ENCODE peak calls at places on chromosomes 13 and 19, in six cellular contexts. N, W, J, L, O and D are unnamed samples.

GRCh38 chr13:48731957-48732569 is 78.3 kb downstream of the CYSLTR2 start:
- DNase-seq in N (no peak), W (peak), J (peak), L (peak), O (peak), D (no peak)

GRCh38 chr13:35693142-35693784 is 216.8 kb upstream of the MAB21L1 start:
- DNase-seq in N (peak), W (no peak), J (no peak), L (no peak), O (no peak), D (no peak)

GRCh38 chr13:30004204-30004603 is 153.8 kb upstream of the UBL3 start:
- DNase-seq in N (no peak), W (no peak), J (no peak), L (no peak), O (no peak), D (no peak)

GRCh38 chr13:110279684-110280083 is 27.3 kb downstream of the COL4A1 start:
- DNase-seq in N (no peak), W (no peak), J (no peak), L (no peak), O (no peak), D (peak)

GRCh38 chr19:32870154-32870573 is 597 bp upstream of the SLC7A9 start:
- DNase-seq in N (no peak), W (peak), J (no peak), L (peak), O (no peak), D (peak)

GRCh38 chr13:111006508-111007031 is 91.7 kb upstream of the ANKRD10 start:
- DNase-seq in N (peak), W (no peak), J (peak), L (no peak), O (no peak), D (peak)

GRCh38 chr13:51435002-51435578 is 17.7 kb downstream of the INTS6 start:
- DNase-seq in N (no peak), W (no peak), J (no peak), L (no peak), O (no peak), D (no peak)

GRCh38 chr19:14315433-14315832 is 65.8 kb upstream of the ADGRE5 start:
- DNase-seq in N (no peak), W (no peak), J (no peak), L (no peak), O (no peak), D (no peak)

GRCh38 chr13:101181076-101181685 is 235.1 kb downstream of the NALCN start:
- DNase-seq in N (peak), W (no peak), J (no peak), L (no peak), O (no peak), D (no peak)

GRCh38 chr19:43743059-43743458 is 11.7 kb downstream of the SMG9 start:
- DNase-seq in N (peak), W (no peak), J (no peak), L (no peak), O (no peak), D (no peak)

GRCh38 chr19:39845621-39846175 is 481 bp downstream of the FBL start:
- DNase-seq in N (peak), W (no peak), J (no peak), L (no peak), O (no peak), D (no peak)

GRCh38 chr19:3324405-3324856 is 42.0 kb upstream of the NFIC start:
- DNase-seq in N (peak), W (peak), J (peak), L (peak), O (peak), D (no peak)

GRCh38 chr19:19356901-19357566 is 36.4 kb downstream of the MAU2 start:
- DNase-seq in N (peak), W (no peak), J (no peak), L (no peak), O (no peak), D (no peak)

GRCh38 chr19:51140441-51140840 is 1.7 kb upstream of the SIGLEC7 start:
- DNase-seq in N (no peak), W (no peak), J (no peak), L (no peak), O (no peak), D (no peak)

GRCh38 chr13:44605275-44605674 is 29.1 kb upstream of the TSC22D1 start:
- DNase-seq in N (no peak), W (no peak), J (no peak), L (no peak), O (no peak), D (no peak)

GRCh38 chr19:35742121-35742724 is at the start of gene IGFLR1:
- DNase-seq in N (peak), W (no peak), J (peak), L (peak), O (peak), D (no peak)

GRCh38 chr13:50267917-50268316 is 252.7 kb downstream of the KCNRG start:
- DNase-seq in N (no peak), W (no peak), J (no peak), L (peak), O (no peak), D (no peak)

GRCh38 chr13:21443171-21443570 is 15.9 kb downstream of the ZDHHC20 start:
- DNase-seq in N (no peak), W (no peak), J (no peak), L (no peak), O (no peak), D (no peak)

GRCh38 chr13:100565291-100565690 is 23.3 kb downstream of the GGACT start:
- DNase-seq in N (no peak), W (no peak), J (no peak), L (no peak), O (no peak), D (no peak)

GRCh38 chr13:78160793-78161192 is 242.2 kb upstream of the EDNRB start:
- DNase-seq in N (no peak), W (no peak), J (no peak), L (no peak), O (no peak), D (no peak)

GRCh38 chr19:2166741-2167738 is 3.3 kb downstream of the DOT1L start:
- DNase-seq in N (peak), W (peak), J (peak), L (peak), O (no peak), D (peak)

GRCh38 chr19:3683405-3683865 is 16.8 kb downstream of the PIP5K1C start:
- DNase-seq in N (no peak), W (no peak), J (no peak), L (no peak), O (no peak), D (no peak)

GRCh38 chr13:72383646-72384045 is 343.8 kb downstream of the MZT1 start:
- DNase-seq in N (no peak), W (no peak), J (no peak), L (no peak), O (no peak), D (no peak)

GRCh38 chr13:75256922-75257321 is 225.0 kb downstream of the TBC1D4 start:
- DNase-seq in N (no peak), W (no peak), J (no peak), L (no peak), O (no peak), D (no peak)

GRCh38 chr19:17967258-17968051 is 548 bp downstream of the KCNN1 start:
- DNase-seq in N (peak), W (no peak), J (no peak), L (no peak), O (no peak), D (no peak)

GRCh38 chr19:16886305-16886880 is 2.4 kb upstream of the F2RL3 start:
- DNase-seq in N (peak), W (no peak), J (peak), L (no peak), O (no peak), D (peak)

GRCh38 chr13:31767175-31767900 is 28.0 kb downstream of the RXFP2 start:
- DNase-seq in N (peak), W (no peak), J (no peak), L (no peak), O (no peak), D (no peak)

GRCh38 chr13:100442095-100442832 is 146.3 kb downstream of the GGACT start:
- DNase-seq in N (no peak), W (no peak), J (no peak), L (no peak), O (no peak), D (no peak)

GRCh38 chr13:29589234-29589633 is 6.3 kb downstream of the SLC7A1 start:
- DNase-seq in N (no peak), W (no peak), J (no peak), L (no peak), O (no peak), D (no peak)

GRCh38 chr19:38862321-38863059 is 12.7 kb upstream of the HNRNPL start:
- DNase-seq in N (no peak), W (no peak), J (no peak), L (no peak), O (no peak), D (no peak)

GRCh38 chr13:27353166-27353583 is 71.2 kb upstream of the GTF3A start:
- DNase-seq in N (peak), W (no peak), J (no peak), L (no peak), O (no peak), D (no peak)

GRCh38 chr19:52171321-52172169 is at the start of gene ZNF836:
- DNase-seq in N (peak), W (peak), J (peak), L (peak), O (peak), D (peak)

DNA sequence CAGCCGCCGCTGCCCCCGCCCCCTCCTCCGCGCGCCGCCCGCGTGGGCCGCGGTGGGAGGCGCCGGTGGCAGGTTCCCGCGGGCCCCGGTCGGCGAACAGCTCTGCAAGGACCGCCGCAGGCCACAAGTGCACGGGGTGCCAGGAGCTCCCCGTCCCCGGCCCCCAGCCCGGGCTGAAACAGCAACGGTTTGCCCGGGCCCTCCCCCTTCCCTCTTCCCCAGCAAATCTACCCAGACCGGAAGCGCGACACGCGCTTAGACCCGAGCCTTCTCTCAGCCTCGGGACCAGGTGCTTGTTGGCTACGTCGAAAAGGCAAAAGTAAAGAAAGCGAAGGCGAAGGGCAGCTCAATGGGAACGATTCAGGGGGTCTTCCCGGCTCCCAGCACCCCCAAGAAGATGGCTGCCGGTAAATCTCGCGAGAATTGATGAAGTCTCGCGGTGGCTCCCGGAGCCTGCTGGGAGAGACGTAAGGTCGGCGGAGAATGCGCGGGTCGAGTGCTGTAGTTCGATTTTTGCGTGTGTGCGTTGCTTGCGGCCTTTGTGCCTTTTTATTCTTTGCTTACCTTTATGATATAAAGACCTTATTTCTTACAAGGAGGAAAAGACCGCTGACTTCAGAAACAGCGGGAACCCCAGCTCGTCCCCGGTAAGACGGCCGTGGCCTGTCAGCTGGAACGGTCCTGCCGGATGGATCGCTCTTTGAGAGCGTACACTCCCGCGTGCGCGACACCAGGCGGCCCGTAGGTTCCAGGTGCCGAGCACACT is at the start of gene RBM26:
- DNase-seq in N (peak), W (peak), J (peak), L (peak), O (peak), D (peak)
- TF ChIP-seq CTCF in N (no peak), W (no peak), J (no peak), L (no peak), O (peak), D (no peak)

DNA sequence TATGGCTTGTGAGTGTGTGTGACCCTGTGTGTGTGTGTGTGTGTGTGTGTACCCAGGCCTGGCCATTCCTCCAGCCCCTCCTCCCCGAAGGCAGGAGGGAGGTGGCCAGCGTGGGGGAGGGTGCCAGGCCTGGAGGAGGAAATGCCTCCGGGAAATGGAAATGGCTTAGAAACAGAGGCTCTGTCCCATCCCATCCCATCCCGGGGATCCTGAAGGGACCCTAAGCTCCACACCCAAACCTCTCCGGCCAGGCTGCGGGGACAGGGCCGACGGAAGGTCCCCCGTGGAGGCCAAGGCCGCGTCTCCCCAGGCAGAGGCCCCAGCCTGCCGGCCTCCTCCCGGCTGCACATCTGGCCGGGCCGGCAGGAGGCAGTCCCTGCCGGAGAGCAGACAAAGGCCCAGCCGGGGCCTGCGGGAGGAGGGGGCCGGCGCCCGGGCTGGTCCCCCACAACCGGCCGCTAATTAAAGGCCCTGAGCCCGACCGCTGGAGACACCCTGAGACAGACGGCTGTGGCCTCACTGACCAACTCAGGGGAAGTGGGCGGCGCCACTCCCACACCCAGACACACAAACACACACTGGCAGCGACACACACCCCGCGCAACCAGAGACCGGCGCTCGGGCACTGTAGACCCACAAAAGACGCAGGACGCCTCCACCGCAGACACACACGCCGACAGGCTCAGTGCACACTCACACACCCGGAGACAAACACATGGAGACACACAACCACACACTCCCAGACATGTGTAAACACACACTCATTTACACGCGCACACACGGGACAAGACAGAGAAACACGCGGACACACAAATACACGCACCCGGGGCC is 1.1 kb downstream of the ADAMTS10 start:
- DNase-seq in N (peak), W (no peak), J (peak), L (peak), O (peak), D (peak)
- H3K4me3 ChIP-seq in N (peak), W (peak), J (peak), L (peak), O (peak), D (peak)

GRCh38 chr19:10418281-10419199 is 1.8 kb upstream of the PDE4A start:
- DNase-seq in N (peak), W (no peak), J (no peak), L (no peak), O (peak), D (peak)
- TF ChIP-seq CTCF in N (no peak), W (no peak), J (no peak), L (no peak), O (no peak), D (no peak)

GRCh38 chr13:83878691-83879410 is 3.4 kb downstream of the SLITRK1 start:
- DNase-seq in N (no peak), W (no peak), J (no peak), L (no peak), O (no peak), D (no peak)

GRCh38 chr13:83881917-83882625 is at the start of gene SLITRK1:
- DNase-seq in N (peak), W (no peak), J (no peak), L (no peak), O (no peak), D (peak)

GRCh38 chr13:83881031-83881727 is 1.1 kb downstream of the SLITRK1 start:
- DNase-seq in N (peak), W (no peak), J (no peak), L (no peak), O (no peak), D (no peak)

GRCh38 chr13:83879431-83880171 is 2.7 kb downstream of the SLITRK1 start:
- DNase-seq in N (no peak), W (no peak), J (no peak), L (no peak), O (no peak), D (no peak)

DNA sequence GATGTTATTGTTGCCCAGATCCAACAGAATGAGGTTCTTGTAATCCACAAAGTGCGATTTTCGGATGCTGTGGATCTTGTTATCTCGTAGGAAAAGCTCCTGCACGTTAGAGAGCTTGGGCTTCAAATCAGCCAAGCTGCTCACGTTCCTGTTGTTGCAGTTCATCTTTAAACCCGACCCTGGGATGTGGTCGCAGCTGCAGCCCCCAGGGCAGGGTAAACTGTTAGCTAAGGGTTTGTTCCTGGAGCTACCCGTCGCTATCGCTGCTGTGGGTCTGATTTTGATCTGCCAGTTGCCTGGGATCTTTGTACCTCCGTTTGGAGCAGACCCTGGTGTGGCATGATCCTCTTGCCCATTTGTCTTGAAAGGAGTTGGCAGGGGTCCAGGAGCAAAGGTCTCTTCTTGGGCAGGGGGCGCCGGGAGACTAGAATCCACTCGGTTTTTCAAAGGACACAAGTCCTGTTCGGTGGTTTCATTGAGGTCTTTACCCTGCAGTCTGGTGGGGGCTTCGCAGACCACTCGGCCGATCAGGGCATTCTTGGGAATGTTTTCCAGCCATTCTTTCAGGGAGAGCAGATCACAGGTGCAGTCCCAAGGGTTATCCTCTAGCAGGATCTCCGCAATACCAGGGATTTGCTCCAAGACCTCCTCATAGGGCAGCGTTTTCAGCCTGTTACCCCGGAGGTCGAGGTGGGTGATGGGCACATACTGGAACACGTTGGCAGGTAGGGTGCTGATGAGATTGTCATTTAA is 1.8 kb downstream of the SLITRK1 start:
- DNase-seq in N (no peak), W (no peak), J (no peak), L (no peak), O (no peak), D (peak)
- H3K4me3 ChIP-seq in N (peak), W (no peak), J (no peak), L (no peak), O (no peak), D (no peak)

GRCh38 chr13:61029064-61029463 is 386.6 kb downstream of the PCDH20 start:
- DNase-seq in N (no peak), W (no peak), J (no peak), L (no peak), O (no peak), D (no peak)

DNA sequence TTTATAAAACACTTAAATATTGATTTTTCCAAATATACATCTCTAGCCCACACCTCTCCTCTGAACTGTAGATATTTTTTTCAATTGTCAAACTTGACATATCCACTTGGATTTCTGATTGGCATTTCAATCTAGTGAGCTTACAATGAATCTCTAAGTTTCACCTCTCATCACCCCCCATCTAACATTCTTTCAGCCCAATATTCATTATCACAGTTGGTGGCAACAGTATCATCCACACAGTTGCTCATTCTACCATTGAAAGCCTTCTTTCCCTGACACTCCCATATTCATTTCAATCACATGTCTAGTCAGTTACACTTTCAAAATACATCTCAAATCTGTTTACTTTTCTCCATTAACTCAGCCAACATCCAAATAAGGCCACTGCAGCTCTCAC is 385.2 kb downstream of the PCDH20 start:
- DNase-seq in N (no peak), W (no peak), J (no peak), L (no peak), O (no peak), D (no peak)
- TF ChIP-seq CTCF in N (no peak), W (no peak), J (no peak), L (no peak), O (no peak), D (no peak)

GRCh38 chr13:33129886-33130285 is 113.7 kb downstream of the KL start:
- DNase-seq in N (no peak), W (no peak), J (no peak), L (no peak), O (no peak), D (no peak)
- H3K4me3 ChIP-seq in N (no peak), W (no peak), J (no peak), L (no peak), O (no peak), D (no peak)

DNA sequence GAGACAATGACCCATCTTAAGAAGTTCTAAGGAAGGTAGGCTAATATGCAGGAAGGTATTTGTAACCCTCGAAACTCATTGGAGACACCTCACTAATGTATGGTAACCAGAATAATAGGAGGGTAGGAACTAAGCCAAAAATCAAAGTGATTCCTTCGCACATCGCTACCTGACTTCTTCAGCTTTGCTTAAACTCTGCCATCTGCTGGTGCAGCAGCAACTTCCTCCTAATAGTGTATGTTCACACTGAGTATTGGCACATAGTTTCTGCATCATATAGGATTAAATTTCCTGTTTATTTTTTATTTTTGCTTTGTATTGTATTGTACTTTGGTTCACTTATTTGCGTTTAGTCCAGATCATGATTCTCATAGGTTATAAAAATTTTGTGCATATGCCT is 676.2 kb downstream of the GPC5 start:
- DNase-seq in N (no peak), W (no peak), J (no peak), L (no peak), O (no peak), D (no peak)
- TF ChIP-seq CTCF in N (no peak), W (no peak), J (no peak), L (no peak), O (no peak), D (no peak)

GRCh38 chr13:36913463-36913862 is 6.6 kb downstream of the SMAD9 start:
- DNase-seq in N (no peak), W (no peak), J (no peak), L (no peak), O (no peak), D (no peak)
- H3K4me3 ChIP-seq in N (no peak), W (no peak), J (no peak), L (no peak), O (no peak), D (no peak)